ENCODE peak calls at places on chromosome 3, in four cellular contexts. T is B cell, Y is spleen, Q is left lung. H is an unnamed sample.

GRCh38 chr3:339346-339745 is 142.8 kb downstream of the CHL1 start:
- DNase-seq in T (no peak), Q (no peak), Y (no peak), H (no peak)

GRCh38 chr3:102410616-102411015 is 24.2 kb upstream of the ZPLD1 start:
- DNase-seq in Q (no peak), Y (no peak), T (no peak), H (no peak)

GRCh38 chr3:61813656-61814055 is 252.3 kb downstream of the PTPRG start:
- DNase-seq in Q (no peak), Y (no peak), T (no peak), H (no peak)

GRCh38 chr3:174710622-174711021 is 148.5 kb upstream of the NAALADL2 start:
- DNase-seq in T (no peak), Q (no peak), Y (no peak), H (no peak)

GRCh38 chr3:173238091-173238490 is 97.1 kb upstream of the SPATA16 start:
- DNase-seq in T (no peak), Q (no peak), Y (no peak), H (no peak)

GRCh38 chr3:150106752-150107428 is 136.2 kb upstream of the PFN2 start:
- DNase-seq in T (no peak), Q (no peak), Y (no peak), H (no peak)

GRCh38 chr3:181880339-181880738 is 168.6 kb downstream of the SOX2 start:
- DNase-seq in Y (no peak), T (no peak), Q (no peak), H (no peak)

GRCh38 chr3:174387736-174388135 is 471.4 kb upstream of the NAALADL2 start:
- DNase-seq in Q (no peak), Y (no peak), T (no peak), H (no peak)

GRCh38 chr3:170768334-170768801 is 101.6 kb downstream of the RPL22L1 start:
- DNase-seq in Q (no peak), Y (no peak), T (no peak), H (peak)

GRCh38 chr3:156513619-156514018 is 41.3 kb downstream of the SSR3 start:
- DNase-seq in Y (no peak), T (no peak), Q (no peak), H (no peak)

GRCh38 chr3:172341482-172342059 is 106.7 kb downstream of the GHSR start:
- DNase-seq in Q (no peak), T (peak), Y (no peak), H (no peak)

GRCh38 chr3:160210799-160211221 is 14.4 kb upstream of the C3orf80 start:
- DNase-seq in T (no peak), Y (no peak), Q (no peak), H (no peak)

GRCh38 chr3:175518459-175518858 is 659.3 kb downstream of the NAALADL2 start:
- DNase-seq in T (no peak), Y (no peak), Q (no peak), H (no peak)

GRCh38 chr3:129688310-129688895 is 81.9 kb upstream of the PLXND1 start:
- DNase-seq in T (no peak), Q (peak), Y (no peak), H (no peak)

GRCh38 chr3:155741081-155741480 is 3.8 kb downstream of the PLCH1 start:
- DNase-seq in Q (no peak), Y (no peak), T (no peak), H (no peak)

GRCh38 chr3:172847292-172847691 is 96.8 kb downstream of the ECT2 start:
- DNase-seq in Y (no peak), T (no peak), Q (no peak), H (no peak)

GRCh38 chr3:41026394-41027177 is 172.7 kb upstream of the CTNNB1 start:
- DNase-seq in Q (peak), Y (no peak), T (no peak), H (no peak)

GRCh38 chr3:68148471-68148870 is 494.1 kb upstream of the SUCLG2 start:
- DNase-seq in T (no peak), Q (no peak), Y (no peak), H (no peak)

GRCh38 chr3:171810278-171811058 is at the start of gene PLD1:
- DNase-seq in T (peak), Y (peak), Q (peak), H (peak)

GRCh38 chr3:130077636-130078035 is 4.0 kb upstream of the ALG1L2 start:
- DNase-seq in Y (no peak), T (no peak), Q (no peak), H (no peak)

GRCh38 chr3:105448338-105448982 is 81.8 kb downstream of the ALCAM start:
- DNase-seq in T (no peak), Q (no peak), Y (no peak), H (no peak)

GRCh38 chr3:127867986-127868385 is 45.7 kb upstream of the MGLL start:
- DNase-seq in T (no peak), Q (no peak), Y (no peak), H (no peak)

GRCh38 chr3:112979244-112979832 is 4.4 kb upstream of the CD200R1 start:
- DNase-seq in Y (no peak), Q (no peak), T (no peak), H (no peak)

GRCh38 chr3:4716231-4716630 is 223.1 kb downstream of the ITPR1 start:
- DNase-seq in Q (no peak), T (no peak), Y (no peak), H (no peak)

GRCh38 chr3:132090921-132091320 is 56.1 kb upstream of the CPNE4 start:
- DNase-seq in Q (no peak), T (no peak), Y (no peak), H (no peak)

GRCh38 chr3:47433796-47434195 is 41.9 kb downstream of the SCAP start:
- DNase-seq in Y (peak), Q (no peak), T (no peak), H (no peak)

GRCh38 chr3:101932326-101933108 is 83.2 kb downstream of the NFKBIZ start:
- DNase-seq in Q (no peak), Y (no peak), T (no peak), H (no peak)

GRCh38 chr3:103437850-103438249 is 1003.0 kb downstream of the ZPLD1 start:
- DNase-seq in Y (no peak), T (no peak), Q (no peak), H (no peak)

GRCh38 chr3:103440539-103441113 is 1005.8 kb downstream of the ZPLD1 start:
- DNase-seq in T (no peak), Y (no peak), Q (no peak), H (no peak)
- TF ChIP-seq CTCF in T (peak), Y (no peak), Q (no peak), H (no peak)

GRCh38 chr3:45795509-45795881 is 841 bp downstream of the SLC6A20 start:
- DNase-seq in Y (no peak), T (no peak), Q (no peak), H (no peak)

GRCh38 chr3:45792516-45793172 is 3.7 kb downstream of the SLC6A20 start:
- DNase-seq in Q (no peak), T (no peak), Y (no peak), H (no peak)

GRCh38 chr3:45792036-45792435 is 4.3 kb downstream of the SLC6A20 start:
- DNase-seq in Y (no peak), T (no peak), Q (no peak), H (no peak)

GRCh38 chr3:45794177-45794560 is 2.2 kb downstream of the SLC6A20 start:
- DNase-seq in Q (no peak), Y (no peak), T (no peak), H (no peak)

GRCh38 chr3:45793482-45794176 is 2.7 kb downstream of the SLC6A20 start:
- DNase-seq in Q (no peak), Y (no peak), T (no peak), H (no peak)
- TF ChIP-seq CTCF in Q (no peak), Y (no peak), T (no peak), H (no peak)

GRCh38 chr3:143302638-143303171 is 183.1 kb downstream of the CHST2 start:
- DNase-seq in Y (peak), Q (peak), T (no peak), H (no peak)
- TF ChIP-seq CTCF in Y (no peak), Q (no peak), T (no peak), H (no peak)

DNA sequence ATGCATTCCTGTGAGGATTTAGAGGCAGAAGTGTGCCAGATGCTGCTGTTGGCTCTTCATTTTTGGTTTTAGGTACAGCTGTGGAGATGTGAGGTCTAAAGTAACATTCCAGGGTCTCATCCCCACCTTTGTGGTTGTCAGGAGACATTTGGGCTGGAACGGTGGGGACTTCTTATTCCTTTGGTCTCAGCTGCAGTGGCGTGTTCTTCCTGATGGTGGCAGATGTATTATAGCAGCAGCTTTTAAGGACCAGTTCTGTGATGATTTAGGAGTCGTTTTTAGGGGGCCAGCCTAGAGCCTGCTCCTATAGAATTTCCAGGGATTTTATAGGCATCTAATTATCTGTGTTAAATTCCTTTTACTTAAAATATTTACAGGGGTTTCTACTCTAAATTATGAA is 221.0 kb upstream of the EOMES start:
- DNase-seq in Q (no peak), T (no peak), Y (no peak), H (no peak)
- TF ChIP-seq CTCF in Q (peak), T (no peak), Y (no peak), H (peak)

GRCh38 chr3:147616998-147617619 is 207.9 kb downstream of the ZIC1 start:
- DNase-seq in Q (no peak), T (no peak), Y (no peak), H (no peak)
- TF ChIP-seq CTCF in Q (peak), T (no peak), Y (no peak), H (no peak)

GRCh38 chr3:64019879-64020278 is 3.4 kb downstream of the PSMD6 start:
- DNase-seq in T (no peak), Q (no peak), Y (no peak), H (no peak)

GRCh38 chr3:64026346-64026745 is 3.1 kb upstream of the PSMD6 start:
- DNase-seq in T (no peak), Q (no peak), Y (no peak), H (no peak)

GRCh38 chr3:64023861-64024223 is 548 bp upstream of the PSMD6 start:
- DNase-seq in Q (no peak), T (no peak), Y (no peak), H (no peak)

GRCh38 chr3:64022451-64023186 is 675 bp downstream of the PSMD6 start:
- DNase-seq in Q (no peak), T (no peak), Y (peak), H (no peak)

DNA sequence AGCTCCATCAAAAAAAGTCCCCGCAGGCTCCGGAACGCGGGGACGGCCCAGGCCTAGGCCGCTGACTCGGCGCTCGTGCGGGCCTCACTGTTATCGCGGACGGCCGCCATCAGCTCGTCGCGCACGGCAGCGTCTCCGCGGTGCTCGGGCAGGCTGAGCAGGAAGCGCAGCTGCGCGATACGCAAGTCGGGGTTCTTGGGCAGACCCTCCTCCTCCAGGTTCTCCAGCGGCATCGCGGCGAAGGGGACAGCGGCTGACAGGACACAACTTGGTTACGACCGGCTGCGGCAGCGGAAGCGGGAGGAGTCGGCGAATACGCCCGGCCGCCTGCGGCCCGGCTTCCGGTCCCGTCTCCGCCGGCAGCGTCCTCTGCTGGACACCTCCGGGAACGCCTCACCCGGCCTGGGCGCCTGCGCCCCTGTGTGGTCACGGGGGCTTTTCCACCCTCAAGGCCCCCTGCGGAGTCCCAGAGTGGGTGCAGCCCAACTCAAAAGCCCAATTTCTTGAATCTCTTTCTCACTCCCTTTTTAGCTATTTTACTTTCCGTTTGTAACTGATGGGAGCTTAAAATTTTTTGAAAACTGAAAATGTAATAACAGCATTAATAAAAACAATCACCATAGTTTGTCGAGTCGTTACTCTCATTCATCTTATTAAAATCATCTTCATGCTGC is at the start of gene PSMD6:
- DNase-seq in T (peak), Q (peak), Y (peak), H (peak)
- TF ChIP-seq CTCF in T (peak), Q (peak), Y (peak), H (peak)

DNA sequence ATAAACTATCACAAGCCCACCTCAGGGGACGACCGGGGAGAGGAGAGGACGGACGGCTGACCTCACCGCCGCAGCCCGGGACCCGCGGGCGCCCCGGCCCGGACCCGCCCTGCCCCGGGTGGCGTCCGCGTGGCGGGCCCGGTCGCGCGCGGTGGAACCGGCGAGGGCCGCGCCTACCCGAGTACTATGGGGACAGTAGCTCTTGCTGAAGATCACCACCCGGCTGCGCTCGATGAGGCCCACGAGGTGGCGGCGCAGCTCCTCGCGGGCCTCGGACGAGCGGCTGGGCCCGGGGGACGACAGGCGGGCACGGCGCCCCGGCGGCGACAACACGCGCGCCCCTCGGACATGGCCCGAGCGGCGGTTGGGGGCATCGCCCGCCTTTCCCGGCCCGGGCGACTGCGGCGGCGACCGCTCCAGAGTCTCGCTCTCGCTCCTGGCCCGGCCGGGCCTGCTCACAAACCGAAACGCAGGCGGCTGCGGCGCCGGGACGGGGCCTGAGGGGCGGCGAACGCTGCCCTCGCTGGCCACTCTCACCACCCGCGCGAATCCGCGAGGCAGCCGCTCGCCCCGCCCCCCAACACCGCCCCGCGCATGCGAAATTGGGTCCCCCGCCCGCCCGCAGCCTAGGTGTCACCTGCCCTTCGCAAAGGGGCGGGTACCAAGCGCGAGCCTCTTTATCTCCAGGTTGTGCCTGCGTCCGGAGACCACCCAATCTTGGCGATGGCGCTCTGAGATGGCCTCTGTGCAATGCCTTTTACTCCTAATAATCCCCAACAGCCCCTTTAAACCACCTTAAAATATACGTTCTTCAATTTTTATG is at the start of gene TXNRD3:
- DNase-seq in T (peak), Q (peak), Y (peak), H (peak)
- TF ChIP-seq CTCF in T (no peak), Q (no peak), Y (no peak), H (no peak)

GRCh38 chr3:82012775-82013174 is 251.3 kb upstream of the GBE1 start:
- DNase-seq in Q (no peak), Y (no peak), T (no peak), H (no peak)
- TF ChIP-seq CTCF in Q (no peak), Y (no peak), T (no peak), H (no peak)

GRCh38 chr3:21647961-21648360 is 103.0 kb downstream of the ZNF385D start:
- DNase-seq in T (no peak), Y (no peak), Q (no peak), H (no peak)

GRCh38 chr3:21654662-21655061 is 96.3 kb downstream of the ZNF385D start:
- DNase-seq in Q (no peak), T (no peak), Y (no peak), H (no peak)

GRCh38 chr3:21645121-21645897 is 105.7 kb downstream of the ZNF385D start:
- DNase-seq in Y (no peak), T (no peak), Q (no peak), H (no peak)

GRCh38 chr3:21654241-21654640 is 96.8 kb downstream of the ZNF385D start:
- DNase-seq in Y (no peak), T (no peak), Q (no peak), H (no peak)

GRCh38 chr3:21649519-21649918 is 101.5 kb downstream of the ZNF385D start:
- DNase-seq in Q (no peak), Y (no peak), T (no peak), H (no peak)
- TF ChIP-seq CTCF in Q (no peak), Y (no peak), T (no peak), H (no peak)

DNA sequence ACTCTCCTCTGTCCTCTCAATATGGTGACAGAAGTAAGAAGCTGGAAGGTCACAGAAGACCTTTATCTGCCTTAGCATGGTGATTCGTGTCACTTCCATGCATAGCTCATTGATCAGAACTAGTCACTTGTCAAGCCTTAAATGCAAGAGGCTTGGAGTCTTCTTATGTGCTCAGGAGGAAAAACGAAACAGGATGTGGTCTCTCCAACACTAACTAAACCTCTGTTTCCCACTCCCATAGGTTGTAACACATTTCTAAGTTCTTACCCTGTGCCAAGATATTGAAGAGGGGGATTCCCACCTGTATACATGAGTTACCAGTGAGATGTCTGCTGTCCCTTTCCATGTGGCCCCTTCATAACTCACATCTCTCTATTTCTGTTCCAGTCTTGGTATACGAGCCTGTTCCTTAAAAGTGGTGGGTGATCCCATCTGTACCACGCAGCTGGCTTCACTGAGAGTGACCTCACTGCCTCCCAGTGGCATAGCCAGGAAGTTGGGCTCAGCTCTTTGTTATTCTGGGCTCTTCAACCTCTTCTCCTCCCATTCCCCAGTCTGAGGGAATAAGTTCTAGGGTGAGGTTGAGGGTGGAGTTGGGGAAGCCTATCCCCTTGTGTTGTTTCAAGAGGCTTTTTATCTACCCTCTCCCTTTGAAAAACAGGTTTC is 203.2 kb upstream of the PPP2R3A start:
- DNase-seq in Q (no peak), T (no peak), Y (no peak), H (no peak)
- TF ChIP-seq CTCF in Q (no peak), T (no peak), Y (no peak), H (no peak)

H was measured in natural killer cell.